ENCODE peak calls at places on chromosomes 1 and 21, in four cellular contexts. One of them, this sample, is unnamed.

GRCh38 chr1:209863766-209864485 is 36.2 kb downstream of the UTP25 start:
- DNase-seq in HCT116: no peak
- DNase-seq in K562: no peak
- DNase-seq in HepG2: no peak
- DNase-seq in this sample: no peak

GRCh38 chr1:246577720-246578106 is 11.5 kb downstream of the CNST start:
- DNase-seq in HCT116: no peak
- DNase-seq in K562: no peak
- DNase-seq in HepG2: no peak
- DNase-seq in this sample: no peak

GRCh38 chr1:52152976-52153375 is 11.1 kb downstream of the ZFYVE9 start:
- DNase-seq in HCT116: no peak
- DNase-seq in K562: no peak
- DNase-seq in HepG2: no peak
- DNase-seq in this sample: no peak

GRCh38 chr1:228964178-228964819 is 229.0 kb downstream of the RHOU start:
- DNase-seq in HCT116: no peak
- DNase-seq in K562: no peak
- DNase-seq in HepG2: peak
- DNase-seq in this sample: peak

GRCh38 chr1:145773423-145773822 is 50.5 kb downstream of the RNF115 start:
- DNase-seq in HCT116: no peak
- DNase-seq in K562: no peak
- DNase-seq in HepG2: no peak
- DNase-seq in this sample: no peak

GRCh38 chr1:109383087-109383779 is 14.5 kb downstream of the SORT1 start:
- DNase-seq in HCT116: no peak
- DNase-seq in K562: no peak
- DNase-seq in HepG2: peak
- DNase-seq in this sample: no peak

GRCh38 chr1:54995835-54996234 is 2.9 kb upstream of the BSND start:
- DNase-seq in HCT116: no peak
- DNase-seq in K562: no peak
- DNase-seq in HepG2: no peak
- DNase-seq in this sample: no peak

GRCh38 chr1:1894354-1895049 is 3.6 kb upstream of the GNB1 start:
- DNase-seq in HCT116: no peak
- DNase-seq in K562: no peak
- DNase-seq in HepG2: no peak
- DNase-seq in this sample: no peak

DNA sequence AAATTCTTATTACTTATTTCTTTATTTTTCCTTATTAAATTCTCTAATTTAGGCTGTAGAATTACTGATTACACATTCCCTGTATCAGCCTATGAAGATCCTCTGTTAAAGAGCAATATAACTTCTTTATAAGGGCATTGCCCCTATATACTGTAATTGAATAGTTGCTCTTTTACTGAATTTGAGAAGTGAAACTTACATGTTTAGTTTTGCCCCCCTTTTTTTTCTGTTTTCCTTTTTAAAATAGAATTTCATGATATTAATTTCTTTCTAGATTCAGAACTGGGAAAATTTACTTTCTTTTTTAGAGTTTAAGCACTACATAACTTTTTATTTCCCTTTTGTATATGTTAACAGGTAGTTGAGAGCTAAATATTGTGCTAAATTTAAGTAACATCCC is 29.5 kb upstream of the PGM1 start:
- DNase-seq in HCT116: no peak
- DNase-seq in K562: no peak
- DNase-seq in HepG2: no peak
- DNase-seq in this sample: no peak
- TF ChIP-seq POLR2AphosphoS5 in HCT116: no peak
- TF ChIP-seq POLR2AphosphoS5 in K562: no peak
- TF ChIP-seq POLR2AphosphoS5 in HepG2: no peak
- TF ChIP-seq POLR2AphosphoS5 in this sample: no peak

GRCh38 chr1:185412385-185413074 is 95.5 kb upstream of the IVNS1ABP start:
- DNase-seq in HCT116: no peak
- DNase-seq in K562: no peak
- DNase-seq in HepG2: no peak
- DNase-seq in this sample: no peak
- TF ChIP-seq TCF7L2 in HCT116: no peak
- TF ChIP-seq TCF7L2 in K562: no peak
- TF ChIP-seq TCF7L2 in HepG2: no peak
- TF ChIP-seq TCF7L2 in this sample: no peak

GRCh38 chr1:231750296-231750695 is 123.7 kb downstream of the DISC1 start:
- DNase-seq in HCT116: no peak
- DNase-seq in K562: no peak
- DNase-seq in HepG2: no peak
- DNase-seq in this sample: no peak
- TF ChIP-seq POLR2AphosphoS5 in HCT116: no peak
- TF ChIP-seq POLR2AphosphoS5 in K562: no peak
- TF ChIP-seq POLR2AphosphoS5 in HepG2: no peak
- TF ChIP-seq POLR2AphosphoS5 in this sample: no peak

GRCh38 chr21:45494851-45495680 is 47.2 kb downstream of the SLC19A1 start:
- DNase-seq in HCT116: no peak
- DNase-seq in K562: no peak
- DNase-seq in HepG2: no peak
- DNase-seq in this sample: no peak
- TF ChIP-seq TCF7L2 in HCT116: no peak
- TF ChIP-seq TCF7L2 in K562: no peak
- TF ChIP-seq TCF7L2 in HepG2: no peak
- TF ChIP-seq TCF7L2 in this sample: no peak

GRCh38 chr1:21280482-21280881 is 9.8 kb downstream of the ECE1 start:
- DNase-seq in HCT116: no peak
- DNase-seq in K562: no peak
- DNase-seq in HepG2: no peak
- DNase-seq in this sample: no peak
- TF ChIP-seq POLR2AphosphoS5 in HCT116: no peak
- TF ChIP-seq POLR2AphosphoS5 in K562: no peak
- TF ChIP-seq POLR2AphosphoS5 in HepG2: no peak
- TF ChIP-seq POLR2AphosphoS5 in this sample: no peak

GRCh38 chr1:226660410-226661182 is 78.5 kb downstream of the ITPKB start:
- DNase-seq in HCT116: no peak
- DNase-seq in K562: no peak
- DNase-seq in HepG2: no peak
- DNase-seq in this sample: no peak
- TF ChIP-seq TCF7L2 in HCT116: no peak
- TF ChIP-seq TCF7L2 in K562: no peak
- TF ChIP-seq TCF7L2 in HepG2: no peak
- TF ChIP-seq TCF7L2 in this sample: no peak

GRCh38 chr1:27133158-27133557 is 21.8 kb downstream of the SLC9A1 start:
- DNase-seq in HCT116: no peak
- DNase-seq in K562: no peak
- DNase-seq in HepG2: no peak
- DNase-seq in this sample: no peak

GRCh38 chr1:27132624-27133023 is 22.3 kb downstream of the SLC9A1 start:
- DNase-seq in HCT116: no peak
- DNase-seq in K562: no peak
- DNase-seq in HepG2: no peak
- DNase-seq in this sample: no peak

GRCh38 chr1:27129225-27129624 is 25.7 kb downstream of the SLC9A1 start:
- DNase-seq in HCT116: no peak
- DNase-seq in K562: no peak
- DNase-seq in HepG2: no peak
- DNase-seq in this sample: no peak

GRCh38 chr1:27133990-27134389 is 20.9 kb downstream of the SLC9A1 start:
- DNase-seq in HCT116: no peak
- DNase-seq in K562: no peak
- DNase-seq in HepG2: no peak
- DNase-seq in this sample: no peak

GRCh38 chr1:27130798-27131197 is 24.1 kb downstream of the SLC9A1 start:
- DNase-seq in HCT116: no peak
- DNase-seq in K562: no peak
- DNase-seq in HepG2: no peak
- DNase-seq in this sample: no peak
- TF ChIP-seq POLR2AphosphoS5 in HCT116: no peak
- TF ChIP-seq POLR2AphosphoS5 in K562: no peak
- TF ChIP-seq POLR2AphosphoS5 in HepG2: no peak
- TF ChIP-seq POLR2AphosphoS5 in this sample: no peak

DNA sequence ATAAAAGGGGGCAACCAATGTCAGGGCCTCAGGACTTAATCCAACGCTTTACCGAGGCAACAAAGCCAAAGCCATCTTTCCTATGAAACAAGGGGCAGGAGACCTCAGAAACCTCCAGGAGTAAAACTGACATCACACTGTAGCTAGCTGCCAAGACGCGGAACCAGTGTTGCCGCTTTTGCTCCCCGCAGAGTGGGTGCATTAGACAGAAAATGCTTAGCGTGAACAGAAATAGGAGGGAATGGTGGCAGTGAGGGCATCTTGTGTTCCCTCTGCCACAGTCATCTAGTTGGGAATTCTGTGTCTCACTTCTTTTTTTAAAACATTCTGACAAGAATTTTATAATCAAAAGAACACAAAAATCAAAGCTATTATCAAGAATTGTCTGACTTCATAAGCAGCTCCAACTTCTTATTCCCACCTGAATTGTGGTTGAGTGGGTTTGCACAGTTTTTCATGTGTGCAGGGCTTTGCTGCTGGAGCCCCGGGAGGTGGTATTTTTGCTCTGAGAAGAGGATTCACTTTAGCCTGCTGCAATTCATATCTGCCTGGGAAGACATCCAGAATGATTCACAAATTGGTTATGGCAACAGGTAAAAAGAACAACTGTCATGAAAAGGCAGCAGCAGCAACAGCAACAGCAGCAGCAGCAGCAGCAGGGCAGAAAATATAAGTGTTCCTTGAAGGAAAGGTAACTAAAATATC is 82.2 kb upstream of the DIRAS3 start:
- DNase-seq in HCT116: no peak
- DNase-seq in K562: no peak
- DNase-seq in HepG2: no peak
- DNase-seq in this sample: no peak
- TF ChIP-seq TCF7L2 in HCT116: no peak
- TF ChIP-seq TCF7L2 in K562: no peak
- TF ChIP-seq TCF7L2 in HepG2: no peak
- TF ChIP-seq TCF7L2 in this sample: no peak